ENCODE peak calls at places on chromosomes 1 and 21, in four cellular contexts. F, K, X and V are unnamed samples.
A peak's percentile ranks its signal among the peaks of the same experiment; 100 is the strongest.

GRCh38 chr1:192747305-192747704 is 61.5 kb upstream of the RGS2 start:
- DNase-seq in F (no peak), K (no peak), X (no peak), V (no peak)

GRCh38 chr1:18950415-18951026 is 6.0 kb downstream of the IFFO2 start:
- DNase-seq in F (no peak), K (no peak), X (no peak), V (no peak)

GRCh38 chr1:115052454-115053083 is 22.9 kb downstream of the TSHB start:
- DNase-seq in F (peak; percentile 68), K (peak; percentile 57), X (peak; percentile 73), V (peak; percentile 61)

GRCh38 chr1:181255270-181255929 is 166.9 kb downstream of the IER5 start:
- DNase-seq in F (no peak), K (no peak), X (no peak), V (no peak)

GRCh38 chr1:153688283-153688682 is 9.8 kb downstream of the NPR1 start:
- DNase-seq in F (no peak), K (no peak), X (no peak), V (no peak)

GRCh38 chr1:86156571-86157455 is at the start of gene COL24A1:
- DNase-seq in F (peak; percentile 14), K (no peak), X (peak; percentile 78), V (peak; percentile 58)

GRCh38 chr21:38714998-38715397 is 90.7 kb upstream of the ETS2 start:
- DNase-seq in F (no peak), K (no peak), X (no peak), V (no peak)

GRCh38 chr1:92792340-92792782 is 7.5 kb upstream of the EVI5 start:
- DNase-seq in F (peak; percentile 63), K (no peak), X (no peak), V (no peak)

GRCh38 chr1:43914576-43915525 is 18.8 kb upstream of the ARTN start:
- DNase-seq in F (no peak), K (no peak), X (no peak), V (no peak)

GRCh38 chr1:34073028-34073730 is 91.9 kb downstream of the CSMD2 start:
- DNase-seq in F (no peak), K (no peak), X (no peak), V (peak; percentile 38)

GRCh38 chr1:73463848-73464247 is 734.1 kb downstream of the LRRIQ3 start:
- DNase-seq in F (no peak), K (no peak), X (no peak), V (no peak)

GRCh38 chr1:191857600-191857999 is 300.7 kb upstream of the RGS18 start:
- DNase-seq in F (no peak), K (no peak), X (no peak), V (no peak)

GRCh38 chr21:45190013-45190412 is 97.7 kb downstream of the POFUT2 start:
- DNase-seq in F (no peak), K (no peak), X (no peak), V (no peak)

GRCh38 chr1:101079341-101079740 is 53.8 kb upstream of the DPH5 start:
- DNase-seq in F (no peak), K (no peak), X (no peak), V (no peak)

GRCh38 chr1:24418898-24419628 is 3.5 kb downstream of the NIPAL3 start:
- DNase-seq in F (peak; percentile 72), K (no peak), X (no peak), V (no peak)

GRCh38 chr21:38660333-38661295 is 145.1 kb upstream of the ETS2 start:
- DNase-seq in F (no peak), K (no peak), X (peak; percentile 41), V (peak; percentile 55)

GRCh38 chr1:115679141-115679611 is 37.4 kb downstream of the VANGL1 start:
- DNase-seq in F (no peak), K (no peak), X (no peak), V (no peak)

GRCh38 chr1:53629101-53629691 is 109.8 kb downstream of the GLIS1 start:
- DNase-seq in F (no peak), K (no peak), X (no peak), V (peak; percentile 73)

GRCh38 chr1:53524428-53525400 is 65.5 kb downstream of the DMRTB1 start:
- DNase-seq in F (no peak), K (no peak), X (no peak), V (peak; percentile 82)

GRCh38 chr1:207309775-207310273 is 11.7 kb upstream of the CD55 start:
- DNase-seq in F (peak; percentile 62), K (peak; percentile 39), X (no peak), V (no peak)

DNA sequence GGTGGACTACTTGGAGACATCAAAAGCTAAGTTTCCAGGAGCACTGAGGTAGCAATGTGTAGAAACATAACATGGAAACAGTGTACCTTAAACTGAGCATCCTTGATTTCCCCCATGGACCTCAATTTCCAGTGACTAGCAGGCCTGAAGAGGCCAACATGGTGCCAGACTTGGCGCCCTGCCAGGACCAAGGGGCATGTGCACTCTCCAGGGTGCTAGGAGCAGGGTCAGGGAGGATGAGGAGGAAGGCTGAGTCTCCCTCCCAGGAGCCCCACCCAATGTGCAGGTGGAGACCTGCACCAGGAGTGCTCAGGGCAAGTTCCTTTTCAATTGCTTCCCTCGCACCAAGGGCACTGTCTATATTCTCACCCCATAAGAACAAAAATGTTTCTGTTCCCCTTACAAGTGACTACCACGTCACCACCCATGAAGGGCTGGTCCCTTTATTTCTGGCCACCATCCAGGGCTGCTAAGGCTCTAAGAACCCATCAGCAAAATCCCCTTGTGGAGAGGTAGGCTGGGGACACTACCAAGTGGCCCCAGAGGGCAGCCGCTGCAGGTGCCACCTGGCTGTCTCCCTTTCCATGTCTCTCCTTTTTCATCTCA is 39.2 kb downstream of the MX1 start:
- DNase-seq in F (no peak), K (no peak), X (no peak), V (no peak)
- TF ChIP-seq FOXJ3 in F (no peak), K (no peak), X (no peak), V (no peak)

DNA sequence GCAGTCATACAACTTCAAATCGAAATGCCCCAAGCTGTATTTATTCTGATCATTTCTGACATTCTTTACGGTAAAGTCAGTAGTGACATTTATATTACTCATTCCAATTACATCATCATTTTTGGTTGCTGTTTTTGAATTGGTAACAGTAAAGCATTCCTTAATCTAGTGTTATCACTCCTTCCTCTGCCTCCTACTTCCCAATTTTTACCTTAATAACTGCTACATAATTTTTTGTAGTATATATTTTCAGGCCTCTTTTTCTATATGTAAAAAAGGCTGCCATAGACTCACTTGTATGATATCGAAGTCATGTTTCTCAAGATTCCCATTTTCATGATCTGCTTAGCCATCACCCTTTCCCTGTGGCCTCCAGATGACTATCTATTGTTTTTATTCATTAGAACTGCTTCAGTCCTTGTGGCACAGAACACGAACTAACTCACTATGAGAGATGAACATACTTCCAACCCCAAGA is 167.2 kb downstream of the RUNX1 start:
- DNase-seq in F (no peak), K (no peak), X (no peak), V (no peak)
- TF ChIP-seq FOXJ3 in F (no peak), K (no peak), X (no peak), V (no peak)

DNA sequence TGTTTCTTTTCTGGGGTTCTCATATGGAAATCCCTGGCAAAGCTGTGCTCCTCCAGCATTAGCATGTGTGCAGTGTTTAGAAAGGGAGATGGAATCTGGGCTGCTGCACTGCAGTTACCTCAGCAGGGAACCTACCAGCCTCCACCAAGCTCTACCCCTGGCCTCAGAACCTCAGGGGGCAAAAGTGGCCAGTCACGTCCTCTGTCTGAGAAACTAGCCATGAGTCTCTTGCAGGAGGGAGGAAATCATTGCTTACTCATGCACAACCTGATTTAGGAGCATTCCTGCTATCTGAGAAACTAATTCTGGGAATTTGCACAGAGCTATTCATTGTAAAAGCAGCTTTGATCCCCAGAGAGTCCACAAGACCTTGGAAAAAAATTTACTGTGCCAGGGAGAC is 80.6 kb upstream of the IPO9 start:
- DNase-seq in F (no peak), K (no peak), X (no peak), V (no peak)
- TF ChIP-seq FOXJ3 in F (no peak), K (no peak), X (no peak), V (no peak)

GRCh38 chr1:79811173-79811572 is 804.6 kb upstream of the ADGRL4 start:
- DNase-seq in F (no peak), K (no peak), X (no peak), V (no peak)
- TF ChIP-seq FOXJ3 in F (no peak), K (no peak), X (no peak), V (no peak)

DNA sequence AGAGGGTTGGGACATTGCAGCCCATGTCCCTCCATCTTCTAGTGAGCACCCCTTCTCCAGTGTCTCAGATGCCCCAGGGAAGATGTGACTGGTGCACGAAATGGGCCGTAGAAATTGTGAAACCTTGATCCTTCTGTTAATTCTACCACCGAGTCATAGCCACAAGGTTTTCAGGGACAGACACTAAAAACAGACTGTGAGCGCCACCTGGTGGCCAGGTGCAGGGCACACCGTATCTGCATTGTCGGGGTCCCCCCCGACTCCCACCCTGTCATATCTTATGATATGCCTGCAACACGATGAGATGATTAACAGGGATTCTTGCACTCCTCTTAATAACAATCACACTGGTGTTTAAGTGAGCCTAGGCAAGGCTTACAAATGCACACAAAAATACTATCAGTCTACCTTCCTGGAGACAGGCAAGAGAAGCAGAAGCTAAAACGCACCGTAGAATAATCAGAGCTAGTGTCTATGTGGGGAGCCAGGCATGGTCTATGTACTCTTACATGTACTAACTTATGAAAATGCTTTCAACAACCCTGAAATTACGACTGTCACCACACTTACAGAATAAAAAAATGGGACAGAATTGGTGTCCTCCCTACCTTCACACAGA is 57.8 kb downstream of the FHAD1 start:
- DNase-seq in F (peak; percentile 72), K (peak; percentile 55), X (peak; percentile 87), V (peak; percentile 79)
- TF ChIP-seq FOXJ3 in F (no peak), K (no peak), X (no peak), V (no peak)

GRCh38 chr1:155940531-155940992 is 876 bp upstream of the RXFP4 start:
- DNase-seq in F (no peak), K (peak; percentile 86), X (no peak), V (peak; percentile 74)
- TF ChIP-seq FOXJ3 in F (no peak), K (no peak), X (no peak), V (no peak)

GRCh38 chr1:166129006-166129405 is 37.8 kb downstream of the FAM78B start:
- DNase-seq in F (no peak), K (no peak), X (no peak), V (no peak)
- TF ChIP-seq FOXJ3 in F (no peak), K (no peak), X (no peak), V (no peak)

GRCh38 chr1:30524840-30525617 is 198.4 kb downstream of the MATN1 start:
- DNase-seq in F (no peak), K (no peak), X (no peak), V (no peak)

GRCh38 chr1:30525631-30525979 is 197.8 kb downstream of the MATN1 start:
- DNase-seq in F (no peak), K (no peak), X (no peak), V (no peak)

GRCh38 chr1:30527511-30528140 is 195.8 kb downstream of the MATN1 start:
- DNase-seq in F (no peak), K (no peak), X (no peak), V (no peak)

GRCh38 chr1:30525980-30526651 is 197.3 kb downstream of the MATN1 start:
- DNase-seq in F (no peak), K (peak; percentile 7), X (no peak), V (no peak)

GRCh38 chr1:30526652-30527345 is 196.6 kb downstream of the MATN1 start:
- DNase-seq in F (no peak), K (no peak), X (no peak), V (no peak)
- TF ChIP-seq FOXJ3 in F (no peak), K (no peak), X (no peak), V (no peak)

GRCh38 chr1:48048980-48049379 is 51.8 kb upstream of the TRABD2B start:
- DNase-seq in F (no peak), K (no peak), X (no peak), V (no peak)
- TF ChIP-seq FOXJ3 in F (no peak), K (no peak), X (no peak), V (no peak)